ENCODE peak calls at places on chromosomes 4 and X, in nine cellular contexts. B, C, X, G, T, W, N, O and J are unnamed samples.

GRCh38 chrX:9091253-9091652 is 57.3 kb upstream of the FAM9B start:
- ATAC-seq in O (no peak), T (no peak), X (no peak), G (no peak), C (no peak), B (no peak), N (no peak), W (no peak), J (no peak)

GRCh38 chr4:26878729-26879415 is 18.2 kb downstream of the STIM2 start:
- ATAC-seq in C (peak), T (peak), O (no peak), N (peak), G (peak), B (no peak), X (no peak), W (peak), J (no peak)

GRCh38 chr4:85127653-85128052 is 161.2 kb upstream of the WDFY3 start:
- ATAC-seq in N (peak), G (peak), T (peak), O (peak), B (peak), C (no peak), W (no peak), X (peak), J (no peak)

GRCh38 chr4:46648088-46648744 is 258.3 kb upstream of the GABRA2 start:
- ATAC-seq in B (no peak), N (no peak), G (no peak), W (no peak), T (peak), O (no peak), C (no peak), X (peak), J (no peak)

GRCh38 chrX:19852014-19853005 is 35.1 kb downstream of the SH3KBP1 start:
- ATAC-seq in B (no peak), O (no peak), C (no peak), T (peak), N (no peak), W (no peak), X (no peak), G (no peak), J (peak)

GRCh38 chr4:33062155-33062554 is 2342.0 kb downstream of the PCDH7 start:
- ATAC-seq in W (no peak), O (peak), T (peak), C (no peak), X (no peak), B (no peak), N (no peak), G (no peak), J (no peak)

GRCh38 chr4:85929926-85930325 is 429.9 kb downstream of the MAPK10 start:
- ATAC-seq in N (peak), C (no peak), T (peak), O (no peak), G (no peak), B (peak), W (no peak), X (no peak), J (no peak)

GRCh38 chr4:81905966-81906365 is 434.3 kb upstream of the RASGEF1B start:
- ATAC-seq in C (peak), W (no peak), B (no peak), O (no peak), X (no peak), T (peak), G (peak), N (peak), J (no peak)

GRCh38 chr4:2913168-2913567 is 50.0 kb downstream of the NOP14 start:
- ATAC-seq in G (no peak), C (no peak), X (no peak), T (no peak), N (no peak), O (peak), B (no peak), W (no peak), J (no peak)

GRCh38 chr4:116358633-116359222 is 726.6 kb downstream of the TRAM1L1 start:
- ATAC-seq in G (peak), T (peak), N (peak), X (peak), W (peak), C (peak), O (peak), B (peak), J (peak)

GRCh38 chr4:151573945-151574344 is 165.0 kb downstream of the FHIP1A start:
- ATAC-seq in T (no peak), W (no peak), O (no peak), C (no peak), X (no peak), N (no peak), B (no peak), G (no peak), J (no peak)

GRCh38 chr4:10023806-10024205 is 2.5 kb upstream of the SLC2A9 start:
- ATAC-seq in T (no peak), X (no peak), G (no peak), C (no peak), N (no peak), B (no peak), O (no peak), W (no peak), J (no peak)

GRCh38 chrX:42119076-42119475 is 195.7 kb upstream of the CASK start:
- ATAC-seq in O (no peak), G (no peak), W (no peak), X (no peak), T (no peak), C (no peak), B (no peak), N (no peak), J (no peak)

GRCh38 chr4:140609548-140610425 is 41.0 kb upstream of the UCP1 start:
- ATAC-seq in N (peak), G (peak), X (peak), W (no peak), T (peak), C (no peak), B (peak), O (peak), J (peak)

GRCh38 chr4:7559741-7560376 is 125.1 kb upstream of the PSAPL1 start:
- ATAC-seq in N (no peak), O (no peak), B (peak), C (no peak), G (no peak), T (peak), X (no peak), W (no peak), J (no peak)

GRCh38 chr4:95087657-95088455 is 330.1 kb downstream of the BMPR1B start:
- ATAC-seq in O (no peak), W (no peak), X (peak), B (no peak), C (no peak), T (no peak), G (no peak), N (no peak), J (no peak)